ENCODE peak calls at places on chromosomes 2 and 18, in six cellular contexts. B is pancreas, C is PC-3, L is OCI-LY7, M is heart left ventricle, U is HCT116. W is an unnamed sample. For H3K4me1, the result is how much of the 10 kb centered on the place peaks cover.

GRCh38 chr18:32772580-32773186 is at the start of gene KLHL14:
- DNase-seq in B (no peak), C (no peak), L (peak), M (no peak), U (no peak), W (no peak)

GRCh38 chr18:13437034-13437433 is 218.5 kb downstream of the LDLRAD4 start:
- DNase-seq in B (no peak), C (no peak), L (no peak), M (no peak), U (no peak), W (no peak)

GRCh38 chr2:25090801-25091200 is 48.9 kb downstream of the EFR3B start:
- DNase-seq in B (no peak), C (no peak), L (no peak), M (no peak), U (no peak), W (no peak)

GRCh38 chr2:36411962-36412444 is 56.4 kb downstream of the CRIM1 start:
- DNase-seq in B (no peak), C (no peak), L (no peak), M (no peak), U (no peak), W (no peak)

GRCh38 chr2:231689509-231689893 is 18.8 kb upstream of the PTMA start:
- DNase-seq in B (no peak), C (no peak), L (no peak), M (no peak), U (no peak), W (no peak)

GRCh38 chr18:13502585-13502984 is 223.8 kb downstream of the FAM210A start:
- DNase-seq in B (no peak), C (no peak), L (no peak), M (peak), U (no peak), W (no peak)

GRCh38 chr2:124254621-124255020 is 229.5 kb downstream of the CNTNAP5 start:
- DNase-seq in B (no peak), C (no peak), L (no peak), M (no peak), U (no peak), W (no peak)

GRCh38 chr2:3465328-3465727 is 54.0 kb downstream of the ADI1 start:
- DNase-seq in B (no peak), C (no peak), L (no peak), M (no peak), U (no peak), W (no peak)

GRCh38 chr2:161122772-161123530 is 37.3 kb upstream of the TANK start:
- DNase-seq in B (peak), C (peak), L (no peak), M (no peak), U (peak), W (no peak)

GRCh38 chr2:120485096-120485495 is 139.2 kb downstream of the INHBB start:
- DNase-seq in B (no peak), C (no peak), L (no peak), M (no peak), U (no peak), W (no peak)

GRCh38 chr2:187618813-187619212 is 64.6 kb upstream of the TFPI start:
- DNase-seq in B (no peak), C (no peak), L (no peak), M (no peak), U (no peak), W (no peak)

GRCh38 chr2:667332-668000 is 9.7 kb downstream of the TMEM18 start:
- DNase-seq in B (peak), C (peak), L (peak), M (no peak), U (peak), W (no peak)

GRCh38 chr18:31219395-31219794 is 56.7 kb upstream of the DSC1 start:
- DNase-seq in B (no peak), C (no peak), L (no peak), M (no peak), U (no peak), W (no peak)

GRCh38 chr2:240424341-240425235 is 10.9 kb upstream of the GPC1 start:
- DNase-seq in B (peak), C (no peak), L (no peak), M (peak), U (no peak), W (no peak)

GRCh38 chr18:39274535-39274934 is 1708.9 kb upstream of the CELF4 start:
- DNase-seq in B (no peak), C (no peak), L (no peak), M (no peak), U (no peak), W (no peak)

GRCh38 chr2:152676461-152676860 is 40.8 kb downstream of the PRPF40A start:
- DNase-seq in B (no peak), C (no peak), L (no peak), M (no peak), U (no peak), W (no peak)

GRCh38 chr2:141311430-141311829 is 819.4 kb downstream of the LRP1B start:
- DNase-seq in B (no peak), C (no peak), L (no peak), M (no peak), U (no peak), W (no peak)

GRCh38 chr2:128513416-128514283 is 195.0 kb upstream of the HS6ST1 start:
- DNase-seq in B (no peak), C (no peak), L (peak), M (peak), U (no peak), W (no peak)

GRCh38 chr18:46422552-46423055 is 234.4 kb downstream of the LOXHD1 start:
- DNase-seq in B (no peak), C (no peak), L (no peak), M (no peak), U (no peak), W (no peak)

GRCh38 chr2:44689516-44689915 is 252.0 kb upstream of the SIX3 start:
- DNase-seq in B (no peak), C (no peak), L (no peak), M (no peak), U (no peak), W (no peak)

GRCh38 chr2:241584446-241584845 is 25.9 kb downstream of the BOK start:
- DNase-seq in B (no peak), C (peak), L (no peak), M (no peak), U (peak), W (no peak)

GRCh38 chr2:82508702-82509101 is 1950.4 kb downstream of the SUCLG1 start:
- DNase-seq in B (no peak), C (no peak), L (no peak), M (no peak), U (no peak), W (no peak)

GRCh38 chr2:25161055-25161781 is 7.2 kb downstream of the POMC start:
- DNase-seq in B (peak), C (no peak), L (no peak), M (peak), U (no peak), W (no peak)

GRCh38 chr2:7032371-7032770 is 115.2 kb downstream of the RNF144A start:
- DNase-seq in B (no peak), C (no peak), L (no peak), M (no peak), U (no peak), W (no peak)

GRCh38 chr2:7035884-7036283 is 118.7 kb downstream of the RNF144A start:
- DNase-seq in B (no peak), C (no peak), L (no peak), M (no peak), U (no peak), W (no peak)

GRCh38 chr2:7031424-7032245 is 114.4 kb downstream of the RNF144A start:
- DNase-seq in B (peak), C (peak), L (peak), M (no peak), U (peak), W (no peak)

GRCh38 chr2:7033136-7033960 is 116.1 kb downstream of the RNF144A start:
- DNase-seq in B (no peak), C (no peak), L (no peak), M (no peak), U (no peak), W (no peak)

GRCh38 chr2:7034313-7034712 is 117.1 kb downstream of the RNF144A start:
- DNase-seq in B (peak), C (peak), L (no peak), M (no peak), U (no peak), W (no peak)
- TF ChIP-seq CTCF in B (no peak), C (peak), L (no peak), M (peak), U (no peak), W (no peak)

GRCh38 chr2:88854528-88854927 is 163.1 kb downstream of the RPIA start:
- DNase-seq in B (no peak), C (no peak), L (peak), M (no peak), U (no peak), W (no peak)
- H3K4me1 ChIP-seq in B (under half), C (under half), L (half or more), M (under half), U (under half), W (under half)

DNA sequence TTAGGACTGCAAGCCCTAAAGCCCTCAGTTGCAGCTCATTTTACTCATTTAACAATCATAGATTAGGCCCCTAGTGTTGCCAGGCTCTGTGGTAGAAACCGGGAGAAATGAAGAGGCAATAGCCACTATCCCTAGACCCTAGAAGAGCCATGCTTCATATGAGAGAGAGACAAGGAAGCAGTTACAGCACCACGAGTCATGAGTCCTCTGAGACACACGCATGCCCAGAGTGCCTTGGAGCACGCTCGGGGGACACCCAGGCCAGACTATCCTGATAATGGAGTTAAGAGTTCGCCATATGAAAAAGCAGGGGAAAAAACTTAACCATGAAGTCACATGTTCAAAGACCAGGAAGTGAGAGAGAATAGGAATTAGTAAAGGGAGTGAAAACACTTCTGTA is 321.5 kb upstream of the PKDCC start:
- DNase-seq in B (no peak), C (no peak), L (no peak), M (no peak), U (no peak), W (no peak)
- TF ChIP-seq CTCF in B (no peak), C (no peak), L (no peak), M (no peak), U (no peak), W (no peak)

GRCh38 chr2:219251656-219252055 is 1.4 kb upstream of the TUBA4B start:
- DNase-seq in B (no peak), C (no peak), L (no peak), M (no peak), U (no peak), W (no peak)

GRCh38 chr2:219252570-219252899 is 508 bp upstream of the TUBA4B start:
- DNase-seq in B (no peak), C (no peak), L (no peak), M (no peak), U (no peak), W (no peak)

GRCh38 chr2:219253753-219254589 is at the start of gene TUBA4A:
- DNase-seq in B (peak), C (peak), L (peak), M (peak), U (peak), W (no peak)

GRCh38 chr2:219252084-219252483 is 959 bp upstream of the TUBA4B start:
- DNase-seq in B (peak), C (peak), L (peak), M (peak), U (no peak), W (no peak)

GRCh38 chr2:219252900-219253752 is at the start of gene TUBA4B:
- DNase-seq in B (peak), C (peak), L (peak), M (peak), U (no peak), W (no peak)
- H3K4me1 ChIP-seq in B (under half), C (under half), L (half or more), M (under half), U (half or more), W (half or more)

GRCh38 chr2:238106698-238107524 is 6.8 kb downstream of the ESPNL start:
- DNase-seq in B (no peak), C (peak), L (peak), M (no peak), U (no peak), W (no peak)
- TF ChIP-seq CTCF in B (peak), C (peak), L (peak), M (no peak), U (peak), W (no peak)

DNA sequence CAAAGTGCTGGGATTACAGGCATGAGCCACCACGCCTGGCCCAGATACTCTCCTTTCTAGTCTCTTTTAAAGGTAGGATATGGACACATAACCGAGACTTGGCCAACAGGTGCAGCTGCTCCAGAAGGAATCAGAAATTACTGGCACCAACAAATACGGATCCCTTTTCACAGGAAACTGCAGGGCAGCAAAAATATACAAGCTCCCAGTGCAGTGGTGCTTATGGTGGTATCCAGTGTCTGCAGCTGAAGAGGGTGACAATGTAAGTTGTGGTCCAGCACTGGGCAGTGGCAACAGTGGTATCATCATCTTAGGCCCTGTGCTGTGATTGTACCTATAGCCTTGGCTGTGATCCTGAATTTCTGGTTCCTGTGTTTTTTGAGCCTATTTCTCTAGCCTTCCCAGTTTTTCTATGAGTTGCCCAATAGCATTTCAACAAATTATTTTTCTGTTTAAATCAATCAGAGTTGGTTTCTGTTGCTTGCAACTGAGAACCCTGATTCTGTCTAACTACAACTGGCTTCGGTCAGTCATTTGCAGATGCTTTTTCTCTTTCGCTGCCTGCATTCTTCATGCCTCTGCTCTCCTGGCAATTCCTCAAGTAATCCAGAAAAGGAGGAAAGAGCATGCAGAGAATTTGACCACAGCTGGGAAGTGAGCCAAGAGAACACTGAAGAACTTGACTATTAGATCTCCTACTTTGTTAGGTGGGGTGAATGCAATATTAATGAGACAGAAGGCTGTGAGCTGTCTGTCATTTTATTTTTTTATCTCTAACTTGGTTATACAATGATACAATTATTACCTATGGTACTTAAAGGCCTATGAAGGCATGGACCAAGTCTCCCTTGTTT is 30.8 kb upstream of the EML4 start:
- DNase-seq in B (peak), C (peak), L (no peak), M (peak), U (no peak), W (no peak)
- H3K4me1 ChIP-seq in B (under half), C (half or more), L (under half), M (under half), U (under half), W (under half)

GRCh38 chr18:28637897-28638296 is 461.0 kb upstream of the CDH2 start:
- DNase-seq in B (no peak), C (peak), L (no peak), M (no peak), U (no peak), W (no peak)
- TF ChIP-seq CTCF in B (no peak), C (peak), L (peak), M (no peak), U (no peak), W (no peak)

GRCh38 chr2:28447943-28448737 is 47.7 kb upstream of the PLB1 start:
- DNase-seq in B (no peak), C (peak), L (no peak), M (no peak), U (no peak), W (no peak)

GRCh38 chr2:28449126-28449488 is 46.8 kb upstream of the PLB1 start:
- DNase-seq in B (no peak), C (no peak), L (no peak), M (no peak), U (no peak), W (no peak)

GRCh38 chr2:28448738-28449100 is 47.1 kb upstream of the PLB1 start:
- DNase-seq in B (no peak), C (no peak), L (no peak), M (no peak), U (no peak), W (no peak)

GRCh38 chr2:28450901-28451565 is 44.8 kb upstream of the PLB1 start:
- DNase-seq in B (no peak), C (no peak), L (no peak), M (no peak), U (no peak), W (no peak)

GRCh38 chr2:28449489-28450395 is 46.1 kb upstream of the PLB1 start:
- DNase-seq in B (no peak), C (peak), L (no peak), M (no peak), U (peak), W (no peak)
- H3K4me1 ChIP-seq in B (under half), C (half or more), L (under half), M (under half), U (half or more), W (under half)

GRCh38 chr18:79573921-79574491 is 105.6 kb upstream of the CTDP1 start:
- DNase-seq in B (peak), C (no peak), L (no peak), M (peak), U (no peak), W (no peak)

GRCh38 chr18:79574938-79575525 is 104.6 kb upstream of the CTDP1 start:
- DNase-seq in B (peak), C (no peak), L (no peak), M (peak), U (no peak), W (no peak)

GRCh38 chr18:79576686-79577351 is 102.8 kb upstream of the CTDP1 start:
- DNase-seq in B (peak), C (no peak), L (no peak), M (peak), U (no peak), W (no peak)

GRCh38 chr18:79577451-79578395 is 101.9 kb upstream of the CTDP1 start:
- DNase-seq in B (no peak), C (no peak), L (no peak), M (peak), U (no peak), W (no peak)

GRCh38 chr18:79575891-79576685 is 103.5 kb upstream of the CTDP1 start:
- DNase-seq in B (peak), C (no peak), L (no peak), M (peak), U (no peak), W (no peak)
- TF ChIP-seq CTCF in B (no peak), C (no peak), L (no peak), M (peak), U (no peak), W (no peak)

GRCh38 chr2:207819839-207820784 is 50.4 kb upstream of the FZD5 start:
- DNase-seq in B (peak), C (peak), L (no peak), M (no peak), U (no peak), W (no peak)

GRCh38 chr2:207815254-207815653 is 45.5 kb upstream of the FZD5 start:
- DNase-seq in B (no peak), C (no peak), L (no peak), M (no peak), U (no peak), W (no peak)

GRCh38 chr2:207823865-207824264 is 54.2 kb upstream of the FZD5 start:
- DNase-seq in B (no peak), C (peak), L (no peak), M (no peak), U (no peak), W (no peak)

GRCh38 chr2:207816546-207816945 is 46.8 kb upstream of the FZD5 start:
- DNase-seq in B (no peak), C (no peak), L (no peak), M (no peak), U (no peak), W (no peak)

DNA sequence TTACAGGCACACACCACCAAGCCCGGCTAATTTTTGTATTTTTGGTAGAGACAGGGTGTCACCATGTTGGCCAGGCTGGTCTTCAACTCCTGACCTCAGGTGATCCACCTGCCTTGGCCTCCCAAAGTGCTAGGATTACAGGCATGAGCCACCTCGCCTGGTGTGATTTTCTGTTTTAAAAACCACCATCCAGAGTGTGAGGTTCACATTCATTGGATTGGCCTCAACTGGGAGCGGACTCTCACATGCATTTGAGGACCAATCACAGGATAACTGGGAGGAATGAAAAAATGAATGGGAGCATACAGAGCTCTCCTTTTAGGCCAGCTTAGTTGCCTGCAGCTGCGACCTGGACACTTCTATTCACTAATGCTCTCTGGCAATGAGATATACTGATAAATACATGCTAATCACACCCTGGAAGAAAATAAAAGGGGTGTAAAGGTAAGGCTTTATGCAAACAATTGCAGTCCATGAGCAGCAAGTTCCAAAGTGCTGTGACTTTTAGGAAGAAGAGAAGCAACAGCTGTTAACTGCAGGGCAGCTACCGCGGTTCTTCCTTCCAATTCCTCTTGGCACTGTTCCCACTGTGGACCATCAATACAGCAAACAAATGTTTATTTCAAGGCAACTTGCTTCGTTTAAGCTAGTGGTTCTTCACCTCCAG is 49.4 kb upstream of the FZD5 start:
- DNase-seq in B (no peak), C (no peak), L (no peak), M (no peak), U (no peak), W (no peak)
- H3K4me1 ChIP-seq in B (under half), C (under half), L (under half), M (under half), U (under half), W (under half)